ENCODE peak calls at places on chromosomes 6 and 20, in ten cellular contexts. One of them, this sample, is unnamed.

GRCh38 chr6:62150048-62150663 is 135.9 kb downstream of the KHDRBS2 start:
- DNase-seq in psoas muscle: no peak
- DNase-seq in PC-9: no peak
- DNase-seq in CD4-positive, alpha-beta T cell: no peak
- DNase-seq in progenitor cell of endocrine pancreas: no peak
- DNase-seq in transverse colon: no peak
- DNase-seq in lower leg skin: no peak
- DNase-seq in endothelial cell: peak
- DNase-seq in activated CD8-positive, alpha-beta T cell treated with anti-CD3 and anti-CD28 coated beads for 36 hours: peak
- DNase-seq in Panc1: peak
- DNase-seq in this sample: no peak

GRCh38 chr6:107823047-107823557 is 1.0 kb downstream of the SCML4 start:
- DNase-seq in lower leg skin: no peak
- DNase-seq in endothelial cell: no peak
- DNase-seq in psoas muscle: no peak
- DNase-seq in CD4-positive, alpha-beta T cell: peak
- DNase-seq in progenitor cell of endocrine pancreas: no peak
- DNase-seq in transverse colon: no peak
- DNase-seq in PC-9: no peak
- DNase-seq in activated CD8-positive, alpha-beta T cell treated with anti-CD3 and anti-CD28 coated beads for 36 hours: peak
- DNase-seq in Panc1: no peak
- DNase-seq in this sample: no peak

GRCh38 chr20:45972500-45973183 is 639 bp upstream of the ZNF335 start:
- DNase-seq in transverse colon: peak
- DNase-seq in lower leg skin: peak
- DNase-seq in CD4-positive, alpha-beta T cell: no peak
- DNase-seq in endothelial cell: no peak
- DNase-seq in PC-9: no peak
- DNase-seq in progenitor cell of endocrine pancreas: no peak
- DNase-seq in Panc1: no peak
- DNase-seq in psoas muscle: peak
- DNase-seq in activated CD8-positive, alpha-beta T cell treated with anti-CD3 and anti-CD28 coated beads for 36 hours: no peak
- DNase-seq in this sample: no peak

GRCh38 chr20:41553142-41553879 is 64.9 kb downstream of the CHD6 start:
- DNase-seq in lower leg skin: no peak
- DNase-seq in activated CD8-positive, alpha-beta T cell treated with anti-CD3 and anti-CD28 coated beads for 36 hours: no peak
- DNase-seq in Panc1: no peak
- DNase-seq in PC-9: no peak
- DNase-seq in transverse colon: no peak
- DNase-seq in progenitor cell of endocrine pancreas: no peak
- DNase-seq in endothelial cell: no peak
- DNase-seq in psoas muscle: no peak
- DNase-seq in CD4-positive, alpha-beta T cell: no peak
- DNase-seq in this sample: no peak

GRCh38 chr6:169188051-169188863 is 65.4 kb downstream of the THBS2 start:
- DNase-seq in psoas muscle: no peak
- DNase-seq in activated CD8-positive, alpha-beta T cell treated with anti-CD3 and anti-CD28 coated beads for 36 hours: peak
- DNase-seq in PC-9: no peak
- DNase-seq in Panc1: no peak
- DNase-seq in lower leg skin: peak
- DNase-seq in CD4-positive, alpha-beta T cell: no peak
- DNase-seq in endothelial cell: no peak
- DNase-seq in progenitor cell of endocrine pancreas: no peak
- DNase-seq in transverse colon: no peak
- DNase-seq in this sample: no peak

GRCh38 chr6:109879521-109879920 is 98.6 kb upstream of the GPR6 start:
- DNase-seq in PC-9: peak
- DNase-seq in endothelial cell: no peak
- DNase-seq in activated CD8-positive, alpha-beta T cell treated with anti-CD3 and anti-CD28 coated beads for 36 hours: no peak
- DNase-seq in transverse colon: no peak
- DNase-seq in psoas muscle: no peak
- DNase-seq in progenitor cell of endocrine pancreas: no peak
- DNase-seq in Panc1: no peak
- DNase-seq in lower leg skin: peak
- DNase-seq in CD4-positive, alpha-beta T cell: no peak
- DNase-seq in this sample: no peak

GRCh38 chr6:149942461-149942829 is 631 bp downstream of the ULBP2 start:
- DNase-seq in progenitor cell of endocrine pancreas: no peak
- DNase-seq in endothelial cell: no peak
- DNase-seq in activated CD8-positive, alpha-beta T cell treated with anti-CD3 and anti-CD28 coated beads for 36 hours: no peak
- DNase-seq in CD4-positive, alpha-beta T cell: no peak
- DNase-seq in Panc1: no peak
- DNase-seq in psoas muscle: no peak
- DNase-seq in PC-9: no peak
- DNase-seq in lower leg skin: no peak
- DNase-seq in transverse colon: no peak
- DNase-seq in this sample: no peak

GRCh38 chr6:13892007-13892640 is 32.6 kb upstream of the RNF182 start:
- DNase-seq in transverse colon: no peak
- DNase-seq in lower leg skin: no peak
- DNase-seq in Panc1: no peak
- DNase-seq in psoas muscle: no peak
- DNase-seq in CD4-positive, alpha-beta T cell: no peak
- DNase-seq in PC-9: no peak
- DNase-seq in endothelial cell: no peak
- DNase-seq in progenitor cell of endocrine pancreas: no peak
- DNase-seq in activated CD8-positive, alpha-beta T cell treated with anti-CD3 and anti-CD28 coated beads for 36 hours: no peak
- DNase-seq in this sample: no peak

GRCh38 chr6:43781941-43782704 is 12.1 kb downstream of the VEGFA start:
- DNase-seq in transverse colon: no peak
- DNase-seq in CD4-positive, alpha-beta T cell: no peak
- DNase-seq in activated CD8-positive, alpha-beta T cell treated with anti-CD3 and anti-CD28 coated beads for 36 hours: no peak
- DNase-seq in lower leg skin: no peak
- DNase-seq in Panc1: no peak
- DNase-seq in PC-9: no peak
- DNase-seq in progenitor cell of endocrine pancreas: no peak
- DNase-seq in psoas muscle: no peak
- DNase-seq in endothelial cell: no peak
- DNase-seq in this sample: no peak

GRCh38 chr20:50737352-50737751 is 6.0 kb downstream of the PARD6B start:
- DNase-seq in Panc1: no peak
- DNase-seq in CD4-positive, alpha-beta T cell: no peak
- DNase-seq in PC-9: no peak
- DNase-seq in psoas muscle: no peak
- DNase-seq in lower leg skin: no peak
- DNase-seq in transverse colon: no peak
- DNase-seq in endothelial cell: no peak
- DNase-seq in progenitor cell of endocrine pancreas: no peak
- DNase-seq in activated CD8-positive, alpha-beta T cell treated with anti-CD3 and anti-CD28 coated beads for 36 hours: no peak
- DNase-seq in this sample: no peak

GRCh38 chr20:50735813-50736212 is 4.4 kb downstream of the PARD6B start:
- DNase-seq in PC-9: peak
- DNase-seq in activated CD8-positive, alpha-beta T cell treated with anti-CD3 and anti-CD28 coated beads for 36 hours: no peak
- DNase-seq in endothelial cell: no peak
- DNase-seq in transverse colon: no peak
- DNase-seq in lower leg skin: no peak
- DNase-seq in CD4-positive, alpha-beta T cell: no peak
- DNase-seq in progenitor cell of endocrine pancreas: no peak
- DNase-seq in Panc1: no peak
- DNase-seq in psoas muscle: no peak
- DNase-seq in this sample: no peak

GRCh38 chr20:50733644-50734349 is 2.4 kb downstream of the PARD6B start:
- DNase-seq in progenitor cell of endocrine pancreas: no peak
- DNase-seq in CD4-positive, alpha-beta T cell: no peak
- DNase-seq in Panc1: no peak
- DNase-seq in PC-9: no peak
- DNase-seq in activated CD8-positive, alpha-beta T cell treated with anti-CD3 and anti-CD28 coated beads for 36 hours: no peak
- DNase-seq in endothelial cell: no peak
- DNase-seq in lower leg skin: no peak
- DNase-seq in psoas muscle: no peak
- DNase-seq in transverse colon: no peak
- DNase-seq in this sample: no peak

GRCh38 chr20:50731930-50732690 is 730 bp downstream of the PARD6B start:
- DNase-seq in lower leg skin: no peak
- DNase-seq in CD4-positive, alpha-beta T cell: no peak
- DNase-seq in PC-9: no peak
- DNase-seq in psoas muscle: no peak
- DNase-seq in endothelial cell: no peak
- DNase-seq in transverse colon: no peak
- DNase-seq in Panc1: no peak
- DNase-seq in activated CD8-positive, alpha-beta T cell treated with anti-CD3 and anti-CD28 coated beads for 36 hours: no peak
- DNase-seq in progenitor cell of endocrine pancreas: no peak
- DNase-seq in this sample: no peak

DNA sequence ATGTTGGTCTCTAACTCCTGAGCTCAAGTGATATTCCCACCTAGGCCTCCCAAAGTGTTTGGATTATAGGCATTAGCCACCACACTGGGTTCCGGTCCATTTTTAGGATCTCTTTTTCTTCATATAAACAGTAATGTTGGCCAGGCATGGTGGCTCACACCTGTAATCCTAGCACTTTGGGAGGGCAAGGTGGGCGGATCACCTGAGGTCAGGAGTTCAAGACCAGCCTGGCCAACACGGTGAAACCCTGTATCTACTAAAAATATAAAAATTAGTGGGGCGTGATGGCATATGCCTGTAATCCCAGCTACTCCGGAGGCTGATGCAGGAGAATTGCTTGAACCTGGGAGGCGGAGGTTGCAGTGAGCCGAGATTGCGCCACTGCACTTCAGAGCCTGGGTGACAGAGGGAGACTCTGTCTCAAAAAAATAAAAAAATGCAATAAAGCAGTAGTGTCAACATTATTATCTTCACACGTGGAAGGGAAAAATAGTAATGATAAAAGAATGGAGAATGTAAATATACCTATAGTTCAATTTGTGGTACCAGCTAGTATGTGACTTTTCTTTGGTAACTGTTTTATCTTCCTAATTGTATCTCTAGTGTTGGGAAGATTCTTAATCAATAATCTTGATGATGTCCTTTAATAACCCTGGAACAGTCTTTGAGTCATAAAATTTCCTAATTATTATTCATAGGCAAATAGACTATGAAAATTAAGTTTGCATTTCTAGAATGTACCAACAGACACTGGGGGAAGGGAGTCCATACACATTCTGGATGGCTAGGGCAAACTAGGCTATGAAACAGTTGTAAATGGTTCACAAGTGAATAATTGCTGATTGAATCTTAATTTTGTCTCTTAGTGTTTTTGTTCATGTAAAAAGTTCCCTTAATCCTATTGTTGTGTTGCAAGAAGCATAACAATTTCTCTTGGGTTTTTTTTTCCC is 3.6 kb downstream of the PARD6B start:
- DNase-seq in Panc1: no peak
- DNase-seq in psoas muscle: no peak
- DNase-seq in CD4-positive, alpha-beta T cell: no peak
- DNase-seq in PC-9: no peak
- DNase-seq in progenitor cell of endocrine pancreas: no peak
- DNase-seq in lower leg skin: no peak
- DNase-seq in transverse colon: no peak
- DNase-seq in activated CD8-positive, alpha-beta T cell treated with anti-CD3 and anti-CD28 coated beads for 36 hours: no peak
- DNase-seq in endothelial cell: no peak
- DNase-seq in this sample: no peak
- TF ChIP-seq CTCF in Panc1: no peak
- TF ChIP-seq CTCF in psoas muscle: no peak
- TF ChIP-seq CTCF in CD4-positive, alpha-beta T cell: no peak
- TF ChIP-seq CTCF in PC-9: no peak
- TF ChIP-seq CTCF in progenitor cell of endocrine pancreas: no peak
- TF ChIP-seq CTCF in lower leg skin: no peak
- TF ChIP-seq CTCF in transverse colon: no peak
- TF ChIP-seq CTCF in activated CD8-positive, alpha-beta T cell treated with anti-CD3 and anti-CD28 coated beads for 36 hours: no peak
- TF ChIP-seq CTCF in endothelial cell: no peak
- TF ChIP-seq CTCF in this sample: no peak

GRCh38 chr20:32470025-32470861 is 112.1 kb downstream of the ASXL1 start:
- DNase-seq in endothelial cell: peak
- DNase-seq in lower leg skin: no peak
- DNase-seq in transverse colon: peak
- DNase-seq in PC-9: no peak
- DNase-seq in activated CD8-positive, alpha-beta T cell treated with anti-CD3 and anti-CD28 coated beads for 36 hours: peak
- DNase-seq in progenitor cell of endocrine pancreas: no peak
- DNase-seq in CD4-positive, alpha-beta T cell: no peak
- DNase-seq in Panc1: no peak
- DNase-seq in psoas muscle: peak
- DNase-seq in this sample: no peak
- TF ChIP-seq CTCF in endothelial cell: peak
- TF ChIP-seq CTCF in lower leg skin: no peak
- TF ChIP-seq CTCF in transverse colon: peak
- TF ChIP-seq CTCF in PC-9: peak
- TF ChIP-seq CTCF in activated CD8-positive, alpha-beta T cell treated with anti-CD3 and anti-CD28 coated beads for 36 hours: peak
- TF ChIP-seq CTCF in progenitor cell of endocrine pancreas: peak
- TF ChIP-seq CTCF in CD4-positive, alpha-beta T cell: peak
- TF ChIP-seq CTCF in Panc1: peak
- TF ChIP-seq CTCF in psoas muscle: peak
- TF ChIP-seq CTCF in this sample: no peak

DNA sequence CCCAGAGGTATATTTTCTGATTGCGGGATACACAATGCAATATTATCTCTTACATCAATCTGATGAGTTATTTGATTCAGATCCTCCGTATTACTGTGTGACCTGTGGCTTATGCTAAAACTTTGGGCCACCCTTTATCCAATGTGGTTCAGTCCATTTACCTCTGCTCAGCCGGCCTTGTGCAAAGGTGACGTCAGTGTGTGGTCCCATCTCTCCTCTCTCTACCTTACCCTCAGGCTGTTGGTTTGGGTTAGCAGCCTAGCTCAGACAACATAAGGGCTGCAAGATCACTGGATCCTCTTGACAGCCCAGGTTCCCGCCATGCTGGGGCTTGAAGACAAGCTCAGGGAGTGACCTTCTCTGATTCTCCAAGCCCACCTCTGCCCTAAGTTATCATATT is 33.0 kb downstream of the SNHG17 start:
- DNase-seq in lower leg skin: peak
- DNase-seq in endothelial cell: no peak
- DNase-seq in CD4-positive, alpha-beta T cell: no peak
- DNase-seq in psoas muscle: no peak
- DNase-seq in PC-9: no peak
- DNase-seq in activated CD8-positive, alpha-beta T cell treated with anti-CD3 and anti-CD28 coated beads for 36 hours: no peak
- DNase-seq in transverse colon: no peak
- DNase-seq in progenitor cell of endocrine pancreas: no peak
- DNase-seq in Panc1: no peak
- DNase-seq in this sample: no peak
- TF ChIP-seq CTCF in lower leg skin: no peak
- TF ChIP-seq CTCF in endothelial cell: no peak
- TF ChIP-seq CTCF in CD4-positive, alpha-beta T cell: no peak
- TF ChIP-seq CTCF in psoas muscle: no peak
- TF ChIP-seq CTCF in PC-9: no peak
- TF ChIP-seq CTCF in activated CD8-positive, alpha-beta T cell treated with anti-CD3 and anti-CD28 coated beads for 36 hours: no peak
- TF ChIP-seq CTCF in transverse colon: no peak
- TF ChIP-seq CTCF in progenitor cell of endocrine pancreas: no peak
- TF ChIP-seq CTCF in Panc1: no peak
- TF ChIP-seq CTCF in this sample: no peak

DNA sequence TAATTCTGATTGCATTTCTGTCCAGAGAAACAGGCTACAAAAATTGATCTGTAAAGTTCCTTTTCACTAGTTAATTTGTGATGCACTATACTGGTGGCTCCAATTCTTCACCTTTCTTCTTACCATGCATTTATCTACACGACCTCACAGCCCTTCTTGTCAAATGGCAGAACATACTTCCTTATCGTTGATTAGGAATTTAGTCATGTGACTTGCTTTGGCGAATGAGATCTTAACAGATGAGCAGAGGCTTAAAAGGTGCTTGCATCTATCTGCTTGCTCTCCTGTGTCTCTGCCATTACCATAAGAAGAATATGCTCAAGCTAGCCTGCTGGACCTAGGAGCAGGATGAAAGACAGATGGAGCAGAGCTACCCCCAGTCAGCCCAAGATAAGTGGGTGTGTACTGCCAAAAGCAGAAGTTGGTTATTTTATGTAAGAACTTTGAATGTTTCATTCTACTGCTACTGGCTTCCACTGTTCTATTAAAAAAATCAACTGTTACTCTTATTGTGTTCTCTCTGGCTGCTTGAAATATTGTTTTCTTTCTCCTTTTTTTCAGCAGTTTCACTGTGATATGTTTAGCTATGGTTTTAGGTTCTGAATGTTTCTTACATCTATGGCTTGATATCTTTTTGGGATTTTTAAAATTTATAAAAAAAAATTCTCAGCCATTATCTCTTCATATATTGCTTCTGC is 40.2 kb upstream of the RBM24 start:
- DNase-seq in endothelial cell: no peak
- DNase-seq in psoas muscle: no peak
- DNase-seq in activated CD8-positive, alpha-beta T cell treated with anti-CD3 and anti-CD28 coated beads for 36 hours: no peak
- DNase-seq in Panc1: no peak
- DNase-seq in PC-9: no peak
- DNase-seq in lower leg skin: no peak
- DNase-seq in CD4-positive, alpha-beta T cell: no peak
- DNase-seq in progenitor cell of endocrine pancreas: no peak
- DNase-seq in transverse colon: no peak
- DNase-seq in this sample: no peak
- TF ChIP-seq CTCF in endothelial cell: no peak
- TF ChIP-seq CTCF in psoas muscle: no peak
- TF ChIP-seq CTCF in activated CD8-positive, alpha-beta T cell treated with anti-CD3 and anti-CD28 coated beads for 36 hours: no peak
- TF ChIP-seq CTCF in Panc1: no peak
- TF ChIP-seq CTCF in PC-9: no peak
- TF ChIP-seq CTCF in lower leg skin: no peak
- TF ChIP-seq CTCF in CD4-positive, alpha-beta T cell: no peak
- TF ChIP-seq CTCF in progenitor cell of endocrine pancreas: no peak
- TF ChIP-seq CTCF in transverse colon: no peak
- TF ChIP-seq CTCF in this sample: no peak